ENCODE peak calls at places on chromosome 6, in eight cellular contexts. I, C, R, X, O, H, J and L are unnamed samples.

GRCh38 chr6:144390886-144391285 is 105.8 kb downstream of the UTRN start:
- DNase-seq in I (no peak), C (no peak), R (no peak), X (peak), O (no peak), H (no peak), J (no peak), L (no peak)

GRCh38 chr6:75794351-75794846 is 45.4 kb downstream of the MYO6 start:
- DNase-seq in I (no peak), C (no peak), R (no peak), X (no peak), O (no peak), H (no peak), J (no peak), L (no peak)

GRCh38 chr6:14441371-14441781 is 323.8 kb downstream of the CD83 start:
- DNase-seq in I (no peak), C (no peak), R (no peak), X (no peak), O (no peak), H (no peak), J (no peak), L (peak)

GRCh38 chr6:13404115-13404891 is 76.0 kb upstream of the TBC1D7 start:
- DNase-seq in I (no peak), C (no peak), R (no peak), X (peak), O (no peak), H (no peak), J (no peak), L (no peak)

GRCh38 chr6:116073765-116074450 is 13.2 kb upstream of the FRK start:
- DNase-seq in I (no peak), C (peak), R (no peak), X (peak), O (no peak), H (no peak), J (no peak), L (no peak)

GRCh38 chr6:125846292-125847024 is 55.7 kb downstream of the NCOA7 start:
- DNase-seq in I (no peak), C (no peak), R (no peak), X (no peak), O (no peak), H (no peak), J (no peak), L (no peak)

GRCh38 chr6:15023448-15023847 is 222.4 kb upstream of the JARID2 start:
- DNase-seq in I (no peak), C (no peak), R (no peak), X (peak), O (no peak), H (no peak), J (no peak), L (no peak)

GRCh38 chr6:134663800-134664535 is 285.9 kb downstream of the ALDH8A1 start:
- DNase-seq in I (no peak), C (peak), R (no peak), X (no peak), O (no peak), H (no peak), J (no peak), L (no peak)

GRCh38 chr6:110619275-110619908 is 143.0 kb upstream of the SLC22A16 start:
- DNase-seq in I (no peak), C (no peak), R (no peak), X (no peak), O (no peak), H (no peak), J (no peak), L (no peak)

GRCh38 chr6:95087394-95088097 is 489.8 kb upstream of the MANEA start:
- DNase-seq in I (no peak), C (peak), R (no peak), X (peak), O (no peak), H (no peak), J (no peak), L (no peak)

GRCh38 chr6:149503276-149503675 is 18.5 kb upstream of the ZC3H12D start:
- DNase-seq in I (no peak), C (no peak), R (no peak), X (no peak), O (no peak), H (no peak), J (no peak), L (no peak)

GRCh38 chr6:81265106-81265505 is 487.4 kb downstream of the TENT5A start:
- DNase-seq in I (no peak), C (peak), R (no peak), X (peak), O (no peak), H (no peak), J (no peak), L (no peak)

GRCh38 chr6:135451617-135452190 is 45.8 kb downstream of the AHI1 start:
- DNase-seq in I (no peak), C (peak), R (no peak), X (peak), O (no peak), H (peak), J (no peak), L (peak)

GRCh38 chr6:38806271-38806670 is 91.2 kb downstream of the DNAH8 start:
- DNase-seq in I (no peak), C (no peak), R (no peak), X (no peak), O (no peak), H (no peak), J (no peak), L (no peak)

GRCh38 chr6:30101423-30101938 is 11.4 kb downstream of the TRIM31 start:
- DNase-seq in I (no peak), C (no peak), R (no peak), X (no peak), O (no peak), H (no peak), J (no peak), L (no peak)

GRCh38 chr6:87922947-87923330 is 124.7 kb upstream of the SPACA1 start:
- DNase-seq in I (no peak), C (no peak), R (no peak), X (no peak), O (no peak), H (no peak), J (no peak), L (no peak)

GRCh38 chr6:21348462-21349195 is 244.9 kb upstream of the SOX4 start:
- DNase-seq in I (no peak), C (peak), R (no peak), X (peak), O (no peak), H (no peak), J (no peak), L (peak)

GRCh38 chr6:33073431-33073871 is at the start of gene HLA-DPA1:
- DNase-seq in I (no peak), C (peak), R (no peak), X (peak), O (no peak), H (peak), J (no peak), L (no peak)

GRCh38 chr6:1286972-1287600 is 24.8 kb upstream of the FOXQ1 start:
- DNase-seq in I (no peak), C (peak), R (no peak), X (peak), O (no peak), H (no peak), J (no peak), L (no peak)

GRCh38 chr6:35473075-35473848 is 5.1 kb downstream of the RPL10A start:
- DNase-seq in I (no peak), C (no peak), R (no peak), X (no peak), O (no peak), H (no peak), J (no peak), L (no peak)

GRCh38 chr6:93358435-93358834 is 60.9 kb downstream of the EPHA7 start:
- DNase-seq in I (no peak), C (no peak), R (no peak), X (no peak), O (no peak), H (no peak), J (no peak), L (no peak)

GRCh38 chr6:30801950-30802349 is 57.6 kb upstream of the IER3 start:
- DNase-seq in I (no peak), C (no peak), R (no peak), X (no peak), O (no peak), H (no peak), J (no peak), L (no peak)

GRCh38 chr6:23213651-23214050 is 644.3 kb downstream of the HDGFL1 start:
- DNase-seq in I (no peak), C (peak), R (no peak), X (peak), O (no peak), H (no peak), J (no peak), L (no peak)

GRCh38 chr6:148523051-148523450 is 180.4 kb downstream of the SASH1 start:
- DNase-seq in I (no peak), C (peak), R (no peak), X (peak), O (no peak), H (no peak), J (no peak), L (no peak)

GRCh38 chr6:163162874-163163213 is 251.7 kb upstream of the QKI start:
- DNase-seq in I (no peak), C (no peak), R (no peak), X (no peak), O (no peak), H (no peak), J (no peak), L (no peak)

GRCh38 chr6:10414766-10415592 is at the start of gene TFAP2A:
- DNase-seq in I (no peak), C (peak), R (no peak), X (peak), O (no peak), H (no peak), J (no peak), L (no peak)

GRCh38 chr6:97947841-97948240 is 664.8 kb upstream of the MMS22L start:
- DNase-seq in I (no peak), C (peak), R (no peak), X (peak), O (no peak), H (no peak), J (no peak), L (no peak)